ENCODE peak calls at places on chromosomes 6 and 20, in six cellular contexts. One of them, this sample, is unnamed. For H3K27me3, the result is how much of the 10 kb centered on the place peaks cover.

GRCh38 chr6:21648475-21649050 is 55.0 kb downstream of the SOX4 start:
- DNase-seq in HepG2: no peak
- DNase-seq in ascending aorta: no peak
- DNase-seq in cardiac muscle cell: no peak
- DNase-seq in neural progenitor cell: no peak
- DNase-seq in lower lobe of right lung: no peak
- DNase-seq in this sample: no peak

GRCh38 chr20:23229989-23230388 is 120.6 kb upstream of the NXT1 start:
- DNase-seq in HepG2: no peak
- DNase-seq in lower lobe of right lung: no peak
- DNase-seq in cardiac muscle cell: no peak
- DNase-seq in neural progenitor cell: no peak
- DNase-seq in ascending aorta: no peak
- DNase-seq in this sample: no peak

GRCh38 chr6:49336514-49337131 is 126.4 kb downstream of the MMUT start:
- DNase-seq in cardiac muscle cell: peak
- DNase-seq in neural progenitor cell: no peak
- DNase-seq in HepG2: no peak
- DNase-seq in ascending aorta: no peak
- DNase-seq in lower lobe of right lung: no peak
- DNase-seq in this sample: no peak

GRCh38 chr20:24872291-24873014 is 76.6 kb upstream of the CST7 start:
- DNase-seq in lower lobe of right lung: no peak
- DNase-seq in neural progenitor cell: no peak
- DNase-seq in cardiac muscle cell: no peak
- DNase-seq in ascending aorta: no peak
- DNase-seq in HepG2: no peak
- DNase-seq in this sample: no peak

GRCh38 chr20:31508517-31509244 is 5.6 kb upstream of the HM13 start:
- DNase-seq in HepG2: no peak
- DNase-seq in neural progenitor cell: no peak
- DNase-seq in cardiac muscle cell: no peak
- DNase-seq in lower lobe of right lung: no peak
- DNase-seq in ascending aorta: no peak
- DNase-seq in this sample: no peak

GRCh38 chr6:52511572-52512151 is 65.2 kb downstream of the TRAM2 start:
- DNase-seq in cardiac muscle cell: no peak
- DNase-seq in ascending aorta: no peak
- DNase-seq in lower lobe of right lung: no peak
- DNase-seq in HepG2: no peak
- DNase-seq in neural progenitor cell: no peak
- DNase-seq in this sample: no peak

GRCh38 chr20:63877755-63878470 is 12.8 kb downstream of the TPD52L2 start:
- DNase-seq in HepG2: no peak
- DNase-seq in cardiac muscle cell: no peak
- DNase-seq in ascending aorta: no peak
- DNase-seq in lower lobe of right lung: no peak
- DNase-seq in neural progenitor cell: no peak
- DNase-seq in this sample: no peak

GRCh38 chr20:63290677-63291472 is 2.1 kb upstream of the COL20A1 start:
- DNase-seq in HepG2: peak
- DNase-seq in ascending aorta: no peak
- DNase-seq in neural progenitor cell: peak
- DNase-seq in lower lobe of right lung: no peak
- DNase-seq in cardiac muscle cell: peak
- DNase-seq in this sample: peak

GRCh38 chr20:31515775-31516107 is 1.5 kb downstream of the HM13 start:
- DNase-seq in lower lobe of right lung: no peak
- DNase-seq in HepG2: no peak
- DNase-seq in ascending aorta: no peak
- DNase-seq in cardiac muscle cell: no peak
- DNase-seq in neural progenitor cell: no peak
- DNase-seq in this sample: no peak

GRCh38 chr20:50527068-50527605 is 17.0 kb downstream of the PTPN1 start:
- DNase-seq in ascending aorta: no peak
- DNase-seq in neural progenitor cell: no peak
- DNase-seq in cardiac muscle cell: no peak
- DNase-seq in lower lobe of right lung: no peak
- DNase-seq in HepG2: no peak
- DNase-seq in this sample: no peak

GRCh38 chr20:50528804-50529351 is 18.7 kb downstream of the PTPN1 start:
- DNase-seq in cardiac muscle cell: no peak
- DNase-seq in HepG2: no peak
- DNase-seq in ascending aorta: no peak
- DNase-seq in lower lobe of right lung: no peak
- DNase-seq in neural progenitor cell: no peak
- DNase-seq in this sample: no peak

GRCh38 chr20:50532231-50532630 is 22.0 kb downstream of the PTPN1 start:
- DNase-seq in ascending aorta: no peak
- DNase-seq in HepG2: no peak
- DNase-seq in neural progenitor cell: no peak
- DNase-seq in cardiac muscle cell: no peak
- DNase-seq in lower lobe of right lung: no peak
- DNase-seq in this sample: no peak

GRCh38 chr20:50526403-50526989 is 16.3 kb downstream of the PTPN1 start:
- DNase-seq in neural progenitor cell: no peak
- DNase-seq in cardiac muscle cell: no peak
- DNase-seq in HepG2: no peak
- DNase-seq in ascending aorta: no peak
- DNase-seq in lower lobe of right lung: no peak
- DNase-seq in this sample: no peak

DNA sequence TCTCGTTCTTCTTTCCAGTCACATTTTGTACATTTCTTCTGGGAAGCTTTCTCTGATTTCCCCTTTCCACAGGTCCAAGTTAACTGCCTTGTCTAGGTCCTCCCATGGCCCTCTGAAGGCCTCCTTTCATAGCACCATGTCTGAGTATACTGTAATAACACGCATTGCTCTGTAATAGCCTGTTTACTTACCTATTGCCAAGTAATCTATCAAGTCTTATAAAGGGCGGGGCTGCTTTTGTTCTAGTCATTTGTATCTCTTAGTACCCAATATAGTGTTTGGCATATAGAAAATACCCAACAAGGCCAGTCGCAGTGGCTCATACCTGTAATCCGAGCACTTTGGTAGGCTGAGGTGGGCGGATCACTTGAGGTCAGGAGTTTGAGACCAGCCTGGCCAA is 17.9 kb downstream of the PTPN1 start:
- DNase-seq in lower lobe of right lung: no peak
- DNase-seq in HepG2: no peak
- DNase-seq in ascending aorta: no peak
- DNase-seq in neural progenitor cell: no peak
- DNase-seq in cardiac muscle cell: no peak
- DNase-seq in this sample: no peak
- H3K27ac ChIP-seq in lower lobe of right lung: no peak
- H3K27ac ChIP-seq in HepG2: no peak
- H3K27ac ChIP-seq in ascending aorta: no peak
- H3K27ac ChIP-seq in neural progenitor cell: no peak
- H3K27ac ChIP-seq in cardiac muscle cell: no peak
- H3K27ac ChIP-seq in this sample: no peak

GRCh38 chr6:4224082-4224978 is 89.0 kb upstream of the ECI2 start:
- DNase-seq in neural progenitor cell: no peak
- DNase-seq in ascending aorta: no peak
- DNase-seq in cardiac muscle cell: peak
- DNase-seq in lower lobe of right lung: no peak
- DNase-seq in HepG2: no peak
- DNase-seq in this sample: no peak

GRCh38 chr6:4220619-4221018 is 85.2 kb upstream of the ECI2 start:
- DNase-seq in cardiac muscle cell: no peak
- DNase-seq in neural progenitor cell: no peak
- DNase-seq in ascending aorta: no peak
- DNase-seq in HepG2: no peak
- DNase-seq in lower lobe of right lung: no peak
- DNase-seq in this sample: no peak

GRCh38 chr6:4225207-4225872 is 90.0 kb upstream of the ECI2 start:
- DNase-seq in HepG2: peak
- DNase-seq in neural progenitor cell: peak
- DNase-seq in lower lobe of right lung: no peak
- DNase-seq in cardiac muscle cell: peak
- DNase-seq in ascending aorta: no peak
- DNase-seq in this sample: no peak
- TF ChIP-seq CTCF in HepG2: peak
- TF ChIP-seq CTCF in neural progenitor cell: peak
- TF ChIP-seq CTCF in lower lobe of right lung: no peak
- TF ChIP-seq CTCF in cardiac muscle cell: no peak
- TF ChIP-seq CTCF in ascending aorta: no peak
- TF ChIP-seq CTCF in this sample: no peak

GRCh38 chr6:41373919-41374617 is 38.7 kb downstream of the NCR2 start:
- DNase-seq in HepG2: no peak
- DNase-seq in cardiac muscle cell: peak
- DNase-seq in lower lobe of right lung: no peak
- DNase-seq in ascending aorta: no peak
- DNase-seq in neural progenitor cell: peak
- DNase-seq in this sample: no peak

GRCh38 chr6:41375598-41376151 is 40.3 kb downstream of the NCR2 start:
- DNase-seq in HepG2: no peak
- DNase-seq in neural progenitor cell: peak
- DNase-seq in ascending aorta: no peak
- DNase-seq in lower lobe of right lung: no peak
- DNase-seq in cardiac muscle cell: peak
- DNase-seq in this sample: no peak

GRCh38 chr6:41373367-41373918 is 38.0 kb downstream of the NCR2 start:
- DNase-seq in cardiac muscle cell: no peak
- DNase-seq in lower lobe of right lung: no peak
- DNase-seq in ascending aorta: no peak
- DNase-seq in neural progenitor cell: no peak
- DNase-seq in HepG2: no peak
- DNase-seq in this sample: no peak

GRCh38 chr6:41376176-41376575 is 40.8 kb downstream of the NCR2 start:
- DNase-seq in cardiac muscle cell: no peak
- DNase-seq in lower lobe of right lung: no peak
- DNase-seq in neural progenitor cell: no peak
- DNase-seq in ascending aorta: no peak
- DNase-seq in HepG2: no peak
- DNase-seq in this sample: no peak

DNA sequence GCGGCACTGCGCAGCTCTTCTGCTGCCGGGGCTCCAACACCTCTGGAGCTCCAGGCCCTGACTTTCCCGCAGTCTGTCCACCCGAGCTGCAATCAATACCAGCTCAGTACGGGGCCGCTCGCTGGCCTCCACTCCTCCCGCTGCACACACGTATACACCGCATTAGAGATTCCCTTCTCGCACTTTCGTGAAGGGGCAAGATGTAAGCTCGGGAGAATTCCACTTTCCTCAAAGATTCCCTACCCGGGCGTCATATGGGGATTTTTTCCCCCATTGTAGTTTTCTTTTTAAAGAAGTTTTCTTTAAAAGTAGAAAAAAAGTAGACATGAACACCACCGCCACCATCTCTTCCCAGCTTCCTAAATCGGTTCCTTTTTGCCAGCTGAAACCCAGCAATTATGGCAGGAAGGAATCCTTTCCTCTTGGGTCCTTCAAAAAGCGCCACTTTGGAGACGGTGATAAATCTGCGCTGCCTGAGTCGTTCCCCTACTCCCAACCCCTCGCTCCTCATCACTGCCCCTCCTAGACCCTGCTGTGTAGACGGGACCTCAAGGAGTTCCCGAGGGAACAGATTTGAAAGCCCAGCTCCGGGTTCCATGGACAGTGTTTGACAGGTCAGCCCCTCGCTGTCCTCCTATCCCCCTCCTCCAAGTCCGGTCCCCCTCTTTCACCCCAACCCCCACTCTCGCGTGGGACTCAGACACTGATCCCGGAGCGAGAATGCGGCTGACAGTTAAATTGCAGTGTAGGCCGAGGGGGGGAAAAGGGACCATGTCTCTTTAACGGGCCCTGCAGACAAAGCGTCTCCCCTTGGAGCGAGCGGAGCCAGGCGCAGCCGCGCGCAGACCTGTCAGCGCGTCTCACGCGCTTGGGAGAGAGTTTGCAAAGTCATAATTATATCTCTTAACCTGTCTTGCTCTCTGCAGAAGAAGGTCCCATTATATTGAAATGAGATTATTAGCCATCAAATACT is 39.5 kb downstream of the NCR2 start:
- DNase-seq in HepG2: no peak
- DNase-seq in neural progenitor cell: peak
- DNase-seq in cardiac muscle cell: peak
- DNase-seq in ascending aorta: no peak
- DNase-seq in lower lobe of right lung: no peak
- DNase-seq in this sample: no peak
- H3K27me3 ChIP-seq in HepG2: half or more
- H3K27me3 ChIP-seq in neural progenitor cell: half or more
- H3K27me3 ChIP-seq in cardiac muscle cell: half or more
- H3K27me3 ChIP-seq in ascending aorta: under half
- H3K27me3 ChIP-seq in lower lobe of right lung: half or more
- H3K27me3 ChIP-seq in this sample: half or more

GRCh38 chr6:63571382-63571882 is 848 bp upstream of the LOC128125822 start:
- DNase-seq in HepG2: no peak
- DNase-seq in ascending aorta: no peak
- DNase-seq in neural progenitor cell: no peak
- DNase-seq in cardiac muscle cell: no peak
- DNase-seq in lower lobe of right lung: no peak
- DNase-seq in this sample: no peak
- H3K27ac ChIP-seq in HepG2: peak
- H3K27ac ChIP-seq in ascending aorta: peak
- H3K27ac ChIP-seq in neural progenitor cell: peak
- H3K27ac ChIP-seq in cardiac muscle cell: peak
- H3K27ac ChIP-seq in lower lobe of right lung: peak
- H3K27ac ChIP-seq in this sample: peak

GRCh38 chr6:16955899-16956298 is 146.0 kb upstream of the STMND1 start:
- DNase-seq in ascending aorta: no peak
- DNase-seq in HepG2: no peak
- DNase-seq in lower lobe of right lung: no peak
- DNase-seq in cardiac muscle cell: no peak
- DNase-seq in neural progenitor cell: no peak
- DNase-seq in this sample: no peak

GRCh38 chr6:16959789-16960188 is 142.1 kb upstream of the STMND1 start:
- DNase-seq in lower lobe of right lung: no peak
- DNase-seq in neural progenitor cell: no peak
- DNase-seq in ascending aorta: no peak
- DNase-seq in cardiac muscle cell: no peak
- DNase-seq in HepG2: no peak
- DNase-seq in this sample: no peak

GRCh38 chr6:16961577-16961976 is 140.3 kb upstream of the STMND1 start:
- DNase-seq in cardiac muscle cell: no peak
- DNase-seq in lower lobe of right lung: no peak
- DNase-seq in HepG2: no peak
- DNase-seq in neural progenitor cell: no peak
- DNase-seq in ascending aorta: no peak
- DNase-seq in this sample: no peak

GRCh38 chr6:16953905-16954304 is 147.9 kb upstream of the STMND1 start:
- DNase-seq in HepG2: no peak
- DNase-seq in cardiac muscle cell: no peak
- DNase-seq in lower lobe of right lung: no peak
- DNase-seq in neural progenitor cell: no peak
- DNase-seq in ascending aorta: no peak
- DNase-seq in this sample: no peak

DNA sequence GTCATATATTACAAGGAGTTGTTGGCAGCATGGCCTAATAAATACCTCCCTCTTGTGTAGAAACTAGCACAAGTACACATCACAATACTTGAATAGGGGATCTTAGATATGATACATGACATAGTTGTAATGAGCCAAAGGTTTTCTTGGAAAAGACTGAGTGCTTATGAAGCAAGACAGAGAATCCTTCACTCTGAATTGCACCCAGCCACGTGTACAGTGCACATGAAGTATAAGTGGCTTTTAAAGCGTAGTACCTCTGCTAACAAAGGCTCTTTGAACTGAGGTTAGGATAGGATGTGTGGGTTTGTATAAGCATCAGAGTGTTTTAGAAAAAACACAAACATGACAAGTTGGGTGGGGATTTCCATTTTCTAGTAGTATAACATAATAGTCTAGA is 145.5 kb upstream of the STMND1 start:
- DNase-seq in ascending aorta: no peak
- DNase-seq in neural progenitor cell: no peak
- DNase-seq in cardiac muscle cell: no peak
- DNase-seq in HepG2: no peak
- DNase-seq in lower lobe of right lung: no peak
- DNase-seq in this sample: no peak
- TF ChIP-seq CTCF in ascending aorta: no peak
- TF ChIP-seq CTCF in neural progenitor cell: no peak
- TF ChIP-seq CTCF in cardiac muscle cell: no peak
- TF ChIP-seq CTCF in HepG2: no peak
- TF ChIP-seq CTCF in lower lobe of right lung: no peak
- TF ChIP-seq CTCF in this sample: no peak